ENCODE peak calls at places on chromosomes 7 and 10, in nine cellular contexts. X is psoas muscle, W is DND-41, G is epithelial cell of esophagus, J is A549, C is uterus, O is fibroblast of mammary gland, M is breast epithelium, U is GM12865. F is an unnamed sample.

GRCh38 chr7:102220929-102221850 is 65.5 kb upstream of the SH2B2 start:
- DNase-seq in X (no peak), W (no peak), G (peak), J (no peak), C (no peak), O (no peak), M (no peak), U (no peak), F (peak)

GRCh38 chr7:129952653-129953560 is at the start of gene UBE2H:
- DNase-seq in X (peak), W (peak), G (peak), J (peak), C (peak), O (peak), M (peak), U (peak), F (peak)

GRCh38 chr10:21827308-21827707 is 176.2 kb downstream of the DNAJC1 start:
- DNase-seq in X (no peak), W (no peak), G (no peak), J (no peak), C (no peak), O (no peak), M (no peak), U (no peak), F (no peak)

GRCh38 chr10:125161570-125162139 is 1.3 kb upstream of the CTBP2 start:
- DNase-seq in X (peak), W (no peak), G (peak), J (no peak), C (peak), O (peak), M (peak), U (peak), F (no peak)

GRCh38 chr7:49623943-49624342 is 149.5 kb upstream of the VWC2 start:
- DNase-seq in X (no peak), W (no peak), G (no peak), J (no peak), C (no peak), O (no peak), M (no peak), U (no peak), F (no peak)

GRCh38 chr7:64951250-64951848 is 39.5 kb downstream of the ZNF117 start:
- DNase-seq in X (no peak), W (no peak), G (peak), J (peak), C (no peak), O (peak), M (no peak), U (peak), F (peak)

GRCh38 chr10:29688230-29688634 is 53.5 kb upstream of the SVIL start:
- DNase-seq in X (no peak), W (no peak), G (peak), J (no peak), C (no peak), O (peak), M (no peak), U (no peak), F (peak)

GRCh38 chr7:50729962-50730361 is 52.7 kb downstream of the GRB10 start:
- DNase-seq in X (no peak), W (no peak), G (no peak), J (no peak), C (no peak), O (peak), M (no peak), U (no peak), F (peak)

GRCh38 chr7:23357190-23358093 is 58.3 kb downstream of the MALSU1 start:
- DNase-seq in X (no peak), W (no peak), G (peak), J (peak), C (no peak), O (peak), M (no peak), U (peak), F (peak)

GRCh38 chr10:4070171-4070570 is 285.2 kb upstream of the KLF6 start:
- DNase-seq in X (no peak), W (no peak), G (no peak), J (no peak), C (no peak), O (no peak), M (no peak), U (no peak), F (peak)

GRCh38 chr7:105376901-105377533 is 11.7 kb downstream of the SRPK2 start:
- DNase-seq in X (no peak), W (no peak), G (no peak), J (no peak), C (no peak), O (no peak), M (no peak), U (no peak), F (no peak)

GRCh38 chr7:143490719-143491306 is 13.1 kb downstream of the TAS2R41 start:
- DNase-seq in X (no peak), W (no peak), G (peak), J (peak), C (no peak), O (peak), M (no peak), U (peak), F (peak)

GRCh38 chr7:37067961-37068536 is 343.8 kb upstream of the AOAH start:
- DNase-seq in X (no peak), W (no peak), G (no peak), J (no peak), C (no peak), O (no peak), M (no peak), U (peak), F (no peak)

GRCh38 chr10:86262671-86263165 is 103.9 kb downstream of the GRID1 start:
- DNase-seq in X (no peak), W (no peak), G (no peak), J (no peak), C (no peak), O (no peak), M (no peak), U (no peak), F (no peak)

GRCh38 chr10:34320265-34320664 is 494.8 kb downstream of the PARD3 start:
- DNase-seq in X (no peak), W (no peak), G (no peak), J (no peak), C (no peak), O (no peak), M (no peak), U (no peak), F (no peak)

GRCh38 chr7:31373337-31374289 is 33.1 kb upstream of the NEUROD6 start:
- DNase-seq in X (no peak), W (peak), G (peak), J (peak), C (no peak), O (peak), M (no peak), U (peak), F (peak)

GRCh38 chr7:20190588-20190987 is 26.6 kb downstream of the MACC1 start:
- DNase-seq in X (no peak), W (no peak), G (no peak), J (no peak), C (no peak), O (no peak), M (no peak), U (no peak), F (no peak)

GRCh38 chr10:89086801-89087513 is 96.4 kb downstream of the FAS start:
- DNase-seq in X (peak), W (peak), G (peak), J (peak), C (peak), O (peak), M (no peak), U (no peak), F (peak)

GRCh38 chr10:23695825-23696420 is 257.0 kb downstream of the OTUD1 start:
- DNase-seq in X (no peak), W (no peak), G (no peak), J (no peak), C (no peak), O (no peak), M (no peak), U (no peak), F (no peak)

GRCh38 chr7:82805527-82805960 is 357.1 kb downstream of the PCLO start:
- DNase-seq in X (no peak), W (no peak), G (peak), J (peak), C (no peak), O (peak), M (no peak), U (no peak), F (peak)

GRCh38 chr7:4725014-4725951 is 43.2 kb downstream of the FOXK1 start:
- DNase-seq in X (peak), W (no peak), G (peak), J (peak), C (peak), O (peak), M (peak), U (peak), F (peak)
- H3K4me3 ChIP-seq in X (peak), W (no peak), G (peak), J (peak), C (peak), O (peak), M (peak), U (peak), F (peak)

DNA sequence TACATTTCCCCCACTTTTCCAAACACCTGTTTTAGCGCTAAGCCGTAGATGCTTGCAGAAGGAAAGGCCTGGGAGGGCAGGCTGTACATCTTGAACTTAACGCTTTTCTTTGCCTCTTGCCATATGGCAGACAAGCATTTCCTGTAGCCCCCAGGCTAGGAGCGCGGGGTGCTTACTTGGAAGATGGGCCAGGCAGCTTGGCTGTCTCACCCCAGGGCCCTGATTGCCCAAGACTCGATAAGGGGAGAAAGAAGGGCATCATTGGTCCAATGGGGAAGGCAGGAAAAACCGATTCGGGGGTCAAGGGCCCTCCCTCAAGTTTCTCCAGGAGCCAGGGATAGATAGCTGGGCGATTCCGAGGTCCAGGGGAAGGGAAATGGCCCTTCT is 1.7 kb downstream of the HOXA10 start:
- DNase-seq in X (peak), W (no peak), G (no peak), J (no peak), C (no peak), O (peak), M (peak), U (no peak), F (no peak)
- H3K4me3 ChIP-seq in X (peak), W (no peak), G (no peak), J (peak), C (peak), O (peak), M (peak), U (no peak), F (no peak)

GRCh38 chr10:7192831-7193348 is 217.9 kb downstream of the SFMBT2 start:
- DNase-seq in X (no peak), W (no peak), G (no peak), J (no peak), C (no peak), O (no peak), M (no peak), U (no peak), F (no peak)

GRCh38 chr10:7193369-7193768 is 217.5 kb downstream of the SFMBT2 start:
- DNase-seq in X (no peak), W (no peak), G (no peak), J (no peak), C (no peak), O (no peak), M (no peak), U (no peak), F (no peak)

GRCh38 chr10:7194571-7194970 is 216.3 kb downstream of the SFMBT2 start:
- DNase-seq in X (no peak), W (no peak), G (no peak), J (no peak), C (no peak), O (no peak), M (no peak), U (no peak), F (no peak)

GRCh38 chr10:7196284-7196683 is 214.6 kb downstream of the SFMBT2 start:
- DNase-seq in X (no peak), W (no peak), G (no peak), J (no peak), C (no peak), O (no peak), M (no peak), U (no peak), F (no peak)

GRCh38 chr10:7195118-7195517 is 215.7 kb downstream of the SFMBT2 start:
- DNase-seq in X (no peak), W (no peak), G (no peak), J (no peak), C (no peak), O (no peak), M (no peak), U (no peak), F (no peak)
- H3K4me3 ChIP-seq in X (no peak), W (no peak), G (no peak), J (no peak), C (no peak), O (no peak), M (no peak), U (no peak), F (no peak)

DNA sequence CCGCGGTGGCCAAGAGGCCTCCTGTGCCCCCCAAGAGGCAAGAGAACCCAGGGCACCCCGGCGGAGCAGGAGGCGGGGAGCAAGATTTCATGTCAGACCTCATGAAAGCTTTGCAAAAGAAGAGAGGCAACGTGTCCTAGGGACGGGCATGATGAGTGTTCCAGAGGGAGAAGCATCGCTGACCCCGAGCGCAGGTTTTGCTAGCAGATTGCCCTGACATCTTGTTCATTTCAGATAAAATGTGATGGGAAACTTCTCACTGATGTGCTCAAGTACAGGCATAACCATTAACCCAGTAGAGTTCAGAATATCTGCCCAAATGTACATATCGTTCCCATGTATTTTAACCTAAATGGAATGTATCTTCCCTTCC is 129.2 kb downstream of the APBB1IP start:
- DNase-seq in X (no peak), W (no peak), G (no peak), J (no peak), C (no peak), O (no peak), M (no peak), U (no peak), F (no peak)
- H3K4me3 ChIP-seq in X (peak), W (no peak), G (no peak), J (no peak), C (no peak), O (no peak), M (peak), U (no peak), F (peak)

DNA sequence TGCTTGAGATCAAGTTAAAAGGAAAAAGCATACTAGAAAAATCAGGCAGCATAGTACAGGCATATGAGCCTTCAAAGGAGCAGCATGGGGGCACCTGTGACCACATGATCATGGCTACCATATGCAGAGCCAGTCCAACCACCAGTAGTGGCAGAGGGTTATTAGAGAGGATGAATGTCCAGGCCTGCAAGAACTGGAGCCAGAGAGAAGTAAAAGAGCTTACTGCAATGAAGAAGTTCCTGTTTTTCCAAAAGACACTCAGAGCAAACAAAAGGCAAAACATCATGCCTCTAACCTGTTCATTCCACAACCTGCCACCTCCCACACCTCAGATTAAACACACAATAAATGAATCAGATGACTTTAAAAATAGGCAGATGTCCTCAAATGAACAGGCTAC is 99.6 kb upstream of the NAMPT start:
- DNase-seq in X (no peak), W (no peak), G (peak), J (no peak), C (no peak), O (no peak), M (no peak), U (no peak), F (no peak)
- H3K4me3 ChIP-seq in X (no peak), W (no peak), G (no peak), J (no peak), C (no peak), O (no peak), M (no peak), U (no peak), F (no peak)

F was measured in fibroblast of pulmonary artery.